ENCODE peak calls at places on chromosomes 13 and 19, in four cellular contexts. N is suprapubic skin, I is tibial nerve, M is SK-N-SH. K is an unnamed sample. For H3K4me1, the result is how much of the 10 kb centered on the place peaks cover.

GRCh38 chr19:55549500-55550320 is 4.4 kb upstream of the SBK3 start:
- DNase-seq in N (no peak), I (no peak), M (no peak), K (peak)

GRCh38 chr13:98937911-98938381 is 39.9 kb downstream of the DOCK9 start:
- DNase-seq in N (no peak), I (no peak), M (no peak), K (no peak)

GRCh38 chr19:802497-802887 is 5.2 kb downstream of the PTBP1 start:
- DNase-seq in N (no peak), I (no peak), M (no peak), K (no peak)

GRCh38 chr13:28659611-28659970 is 661 bp downstream of the POMP start:
- DNase-seq in N (no peak), I (no peak), M (no peak), K (no peak)

GRCh38 chr13:111790621-111791020 is 276.3 kb upstream of the SOX1 start:
- DNase-seq in N (no peak), I (no peak), M (no peak), K (no peak)

GRCh38 chr13:100854091-100854490 is 179.5 kb upstream of the TMTC4 start:
- DNase-seq in N (no peak), I (no peak), M (no peak), K (no peak)

GRCh38 chr13:46638262-46638661 is 85.3 kb downstream of the LRCH1 start:
- DNase-seq in N (no peak), I (no peak), M (peak), K (no peak)

GRCh38 chr13:33364192-33364591 is 78.6 kb upstream of the STARD13 start:
- DNase-seq in N (no peak), I (no peak), M (no peak), K (no peak)

GRCh38 chr19:21158523-21159135 is 16.8 kb downstream of the ZNF431 start:
- DNase-seq in N (no peak), I (no peak), M (no peak), K (no peak)

GRCh38 chr19:639251-640155 is at the start of gene FGF22:
- DNase-seq in N (peak), I (peak), M (peak), K (peak)

GRCh38 chr13:35157143-35157755 is 215.2 kb downstream of the NBEA start:
- DNase-seq in N (no peak), I (no peak), M (peak), K (no peak)

GRCh38 chr13:64877176-64877575 is 2353.0 kb downstream of the PCDH9 start:
- DNase-seq in N (no peak), I (no peak), M (no peak), K (no peak)

GRCh38 chr13:24664726-24665409 is 15.3 kb upstream of the ATP12A start:
- DNase-seq in N (no peak), I (no peak), M (no peak), K (no peak)

GRCh38 chr13:99158846-99159245 is 41.8 kb upstream of the UBAC2 start:
- DNase-seq in N (no peak), I (no peak), M (no peak), K (no peak)

GRCh38 chr19:280541-281007 is 10.6 kb downstream of the PLPP2 start:
- DNase-seq in N (no peak), I (no peak), M (no peak), K (no peak)

DNA sequence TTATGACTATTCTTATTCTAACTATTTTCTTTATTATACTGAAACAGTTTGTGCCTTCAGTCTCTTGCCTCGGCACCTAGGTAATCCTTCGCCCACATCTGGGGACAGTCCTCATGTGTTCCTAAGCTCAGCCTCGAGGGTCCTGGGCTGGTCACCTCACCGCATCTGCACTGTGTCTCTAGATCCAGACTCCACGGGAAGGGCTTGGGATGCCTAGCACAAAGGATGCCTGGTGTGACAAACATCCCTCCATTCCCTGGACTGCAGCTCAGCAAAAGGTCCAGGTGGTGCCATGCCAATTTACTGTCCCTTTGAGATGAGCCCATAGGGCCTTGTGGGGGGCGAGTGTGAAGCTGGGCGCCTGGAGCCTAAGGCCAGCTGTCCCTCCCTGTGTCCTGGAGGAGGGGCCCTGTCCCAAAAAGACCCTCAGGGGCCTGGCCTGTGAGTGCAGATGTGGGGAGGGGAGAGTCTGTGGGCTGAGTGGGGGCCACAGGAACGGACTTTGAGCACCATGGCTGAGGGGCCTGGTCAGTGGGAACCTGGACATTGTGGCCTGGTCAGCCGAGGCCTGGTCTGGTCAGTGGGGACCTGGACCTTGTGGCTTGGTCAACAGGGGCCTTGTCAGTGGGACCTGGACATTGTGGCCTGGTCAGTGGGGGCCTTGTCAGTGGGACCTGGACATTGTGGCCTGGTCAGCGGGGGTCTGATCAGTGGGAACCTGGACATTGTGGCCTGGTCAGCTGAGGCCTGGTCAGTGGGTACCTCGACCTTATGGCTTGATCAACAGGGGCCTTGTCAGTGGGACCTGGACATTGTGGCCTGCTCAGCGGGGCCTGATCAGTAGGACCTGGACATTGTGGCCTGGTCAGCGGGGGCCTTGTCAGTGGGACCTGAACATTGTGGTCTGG is 45.1 kb upstream of the TPM4 start:
- DNase-seq in N (no peak), I (no peak), M (peak), K (no peak)
- TF ChIP-seq EP300 in N (no peak), I (no peak), M (no peak), K (no peak)

GRCh38 chr19:10895920-10896319 is 24.6 kb downstream of the CARM1 start:
- DNase-seq in N (no peak), I (no peak), M (no peak), K (no peak)

GRCh38 chr19:10896851-10897526 is 25.6 kb downstream of the CARM1 start:
- DNase-seq in N (no peak), I (no peak), M (no peak), K (no peak)

GRCh38 chr19:10895363-10895762 is 24.0 kb downstream of the CARM1 start:
- DNase-seq in N (no peak), I (no peak), M (no peak), K (no peak)

GRCh38 chr19:10898633-10899032 is 27.3 kb downstream of the CARM1 start:
- DNase-seq in N (no peak), I (no peak), M (no peak), K (no peak)

GRCh38 chr19:10899171-10899653 is 27.9 kb downstream of the CARM1 start:
- DNase-seq in N (no peak), I (no peak), M (peak), K (peak)
- H3K4me1 ChIP-seq in N (half or more), I (under half), M (under half), K (half or more)

GRCh38 chr19:10766049-10766623 is 48.3 kb downstream of the DNM2 start:
- DNase-seq in N (no peak), I (no peak), M (no peak), K (peak)

GRCh38 chr19:10762656-10763055 is 44.8 kb downstream of the DNM2 start:
- DNase-seq in N (no peak), I (no peak), M (no peak), K (no peak)

GRCh38 chr19:10763399-10763798 is 45.5 kb downstream of the DNM2 start:
- DNase-seq in N (no peak), I (no peak), M (no peak), K (no peak)

GRCh38 chr19:10763828-10764339 is 46.0 kb downstream of the DNM2 start:
- DNase-seq in N (no peak), I (no peak), M (no peak), K (no peak)

GRCh38 chr19:10764340-10764894 is 46.5 kb downstream of the DNM2 start:
- DNase-seq in N (no peak), I (no peak), M (no peak), K (peak)
- TF ChIP-seq EP300 in N (no peak), I (no peak), M (no peak), K (no peak)

GRCh38 chr13:26993780-26994179 is 177.8 kb downstream of the USP12 start:
- DNase-seq in N (peak), I (no peak), M (no peak), K (no peak)
- H3K4me1 ChIP-seq in N (under half), I (under half), M (under half), K (under half)

GRCh38 chr19:4754248-4754647 is 30.6 kb upstream of the DPP9 start:
- DNase-seq in N (no peak), I (no peak), M (no peak), K (no peak)

GRCh38 chr19:4745986-4746385 is 22.3 kb upstream of the DPP9 start:
- DNase-seq in N (no peak), I (no peak), M (no peak), K (no peak)

GRCh38 chr19:4748589-4748988 is 24.9 kb upstream of the DPP9 start:
- DNase-seq in N (no peak), I (no peak), M (no peak), K (no peak)

GRCh38 chr19:4748185-4748584 is 24.5 kb upstream of the DPP9 start:
- DNase-seq in N (no peak), I (no peak), M (no peak), K (no peak)

GRCh38 chr19:4749870-4750269 is 26.2 kb upstream of the DPP9 start:
- DNase-seq in N (no peak), I (no peak), M (peak), K (no peak)
- TF ChIP-seq EP300 in N (no peak), I (no peak), M (no peak), K (no peak)

DNA sequence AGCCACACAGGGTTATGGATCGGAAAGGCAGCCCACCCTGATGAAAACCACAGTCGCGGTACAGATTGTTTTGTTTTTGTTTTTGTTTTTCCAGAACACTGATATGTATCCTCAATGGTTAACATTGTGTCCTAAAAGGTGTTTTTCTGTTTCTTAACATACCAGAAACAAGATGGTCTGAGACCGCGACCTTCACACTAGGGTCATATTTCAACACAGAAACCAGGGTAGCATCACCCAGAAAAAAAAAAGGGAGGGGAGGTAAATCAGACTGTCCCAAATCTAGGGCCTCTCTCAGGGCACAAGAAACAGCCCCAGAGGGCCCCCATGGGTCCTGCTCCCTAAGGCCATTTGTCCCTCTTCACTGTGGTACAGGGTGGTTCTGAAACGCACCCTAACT is 66.5 kb downstream of the INSR start:
- DNase-seq in N (no peak), I (no peak), M (no peak), K (no peak)
- H3K4me1 ChIP-seq in N (under half), I (half or more), M (under half), K (half or more)

GRCh38 chr19:47745010-47745901 is at the start of gene NOP53:
- DNase-seq in N (peak), I (peak), M (peak), K (peak)
- TF ChIP-seq EP300 in N (no peak), I (peak), M (no peak), K (no peak)

GRCh38 chr19:33434090-33434885 is 60.8 kb downstream of the CEBPG start:
- DNase-seq in N (no peak), I (no peak), M (no peak), K (no peak)
- H3K4me1 ChIP-seq in N (under half), I (under half), M (under half), K (under half)

DNA sequence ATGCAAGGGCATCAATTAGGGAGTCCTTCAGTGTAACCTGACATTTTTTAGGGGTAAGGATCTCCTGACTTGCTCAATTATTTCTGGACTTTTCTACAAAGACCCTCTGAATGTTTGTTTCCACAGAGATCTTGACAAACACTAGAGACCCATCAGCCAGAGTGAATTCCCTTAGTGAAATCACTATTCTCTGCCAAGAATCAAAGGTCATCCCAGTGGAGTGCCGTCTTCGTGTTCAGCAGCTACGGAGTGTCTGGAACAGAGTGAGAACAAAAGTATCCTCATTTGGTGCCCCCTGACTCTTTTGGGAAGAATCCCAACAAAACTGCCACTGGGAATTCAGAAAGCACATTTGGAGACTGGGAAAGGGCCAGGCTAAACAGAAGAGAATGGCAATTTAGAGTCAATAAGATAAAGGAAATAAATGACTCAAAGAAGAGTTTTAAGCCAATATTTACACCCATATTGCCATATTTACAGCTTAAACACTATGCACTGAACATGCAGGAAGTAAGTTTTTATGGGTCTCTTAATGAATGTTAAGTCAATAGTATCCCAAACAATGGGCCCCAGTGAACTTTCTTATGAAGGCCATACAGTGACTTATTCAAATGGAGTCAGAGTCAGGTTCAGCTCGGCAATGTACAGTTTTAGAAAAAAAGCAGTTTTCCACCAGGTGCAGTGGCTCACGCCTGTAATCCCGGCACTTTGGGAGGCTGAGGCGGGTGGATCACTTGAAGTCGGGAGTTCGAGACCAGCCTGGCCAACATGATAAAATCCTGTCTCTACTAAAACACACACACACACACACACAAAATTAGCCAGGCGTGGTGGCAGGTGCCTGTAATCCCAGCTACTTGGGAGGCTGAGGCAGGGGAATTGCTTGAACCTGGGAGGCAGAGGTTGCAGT is 392.6 kb downstream of the KLF5 start:
- DNase-seq in N (no peak), I (no peak), M (no peak), K (no peak)
- TF ChIP-seq EP300 in N (no peak), I (peak), M (no peak), K (no peak)

K was measured in stomach.